ENCODE peak calls at places on chromosomes 7 and 10, in five cellular contexts. I is colonic mucosa; L is GM23248; W is CD8-positive, alpha-beta memory T cell; T is Peyer's patch. N is an unnamed sample.

GRCh38 chr10:91051834-91052233 is 130.9 kb upstream of the ANKRD1 start:
- DNase-seq in W (no peak), L (peak; percentile 29), I (no peak), T (no peak), N (peak; percentile 35)

GRCh38 chr10:118394557-118395194 is 52.6 kb upstream of the FAM204A start:
- DNase-seq in L (no peak), T (no peak), I (no peak), W (no peak), N (no peak)

GRCh38 chr10:5592070-5592469 is 67.3 kb downstream of the CALML3 start:
- DNase-seq in I (no peak), L (no peak), W (no peak), T (no peak), N (no peak)

GRCh38 chr10:88424881-88425280 is 158.2 kb downstream of the RNLS start:
- DNase-seq in W (no peak), T (no peak), I (no peak), L (no peak), N (no peak)

GRCh38 chr7:698515-699259 is 27.8 kb upstream of the DNAAF5 start:
- DNase-seq in L (no peak), I (no peak), W (no peak), T (no peak), N (no peak)

GRCh38 chr10:59236064-59236697 is 59.7 kb downstream of the PHYHIPL start:
- DNase-seq in I (no peak), W (no peak), T (no peak), L (no peak), N (no peak)

GRCh38 chr7:157404845-157405481 is 68.2 kb downstream of the DNAJB6 start:
- DNase-seq in I (no peak), W (no peak), L (peak; percentile 98), T (peak; percentile 29), N (peak; percentile 91)

GRCh38 chr10:53744746-53745145 is 972.2 kb upstream of the MBL2 start:
- DNase-seq in L (no peak), W (no peak), I (no peak), T (no peak), N (no peak)

GRCh38 chr10:60967854-60968484 is 24.0 kb upstream of the RHOBTB1 start:
- DNase-seq in L (no peak), W (no peak), T (no peak), I (no peak), N (no peak)

GRCh38 chr10:65779985-65780384 is 1145.9 kb upstream of the LRRTM3 start:
- DNase-seq in W (no peak), T (no peak), I (no peak), L (no peak), N (no peak)

GRCh38 chr10:490891-491571 is 198.4 kb downstream of the DIP2C start:
- DNase-seq in T (no peak), I (no peak), L (peak; percentile 89), W (no peak), N (peak; percentile 82)

GRCh38 chr10:70324951-70325781 is 41.4 kb upstream of the NPFFR1 start:
- DNase-seq in T (no peak), L (no peak), I (no peak), W (no peak), N (no peak)

GRCh38 chr7:52696183-52696582 is 339.2 kb upstream of the POM121L12 start:
- DNase-seq in W (no peak), T (no peak), I (no peak), L (no peak), N (no peak)

GRCh38 chr10:61836888-61837747 is 64.4 kb upstream of the ARID5B start:
- DNase-seq in I (no peak), T (no peak), W (no peak), L (peak; percentile 72), N (peak; percentile 79)

GRCh38 chr7:54394877-54395276 is 147.3 kb upstream of the VSTM2A start:
- DNase-seq in T (no peak), L (no peak), W (no peak), I (no peak), N (no peak)

GRCh38 chr10:124367414-124367813 is 51.3 kb downstream of the OAT start:
- DNase-seq in I (no peak), L (no peak), W (no peak), T (peak; percentile 33), N (no peak)

GRCh38 chr7:156768698-156769472 is 124.1 kb downstream of the LMBR1 start:
- DNase-seq in I (no peak), W (no peak), L (no peak), T (no peak), N (no peak)

GRCh38 chr10:86786368-86786767 is 29.9 kb downstream of the BMPR1A start:
- DNase-seq in L (no peak), I (no peak), T (no peak), W (no peak), N (no peak)

GRCh38 chr7:138089080-138089901 is 13.0 kb downstream of the AKR1D1 start:
- DNase-seq in I (no peak), T (no peak), L (peak; percentile 59), W (no peak), N (peak; percentile 2)

GRCh38 chr7:151405056-151405455 is 4.8 kb downstream of the WDR86 start:
- DNase-seq in L (no peak), W (no peak), T (peak; percentile 29), I (no peak), N (no peak)
- H3K4me3 ChIP-seq in L (no peak overlapping the region), W (no peak overlapping the region), T (no peak overlapping the region), I (no peak overlapping the region), N (no peak overlapping the region)

DNA sequence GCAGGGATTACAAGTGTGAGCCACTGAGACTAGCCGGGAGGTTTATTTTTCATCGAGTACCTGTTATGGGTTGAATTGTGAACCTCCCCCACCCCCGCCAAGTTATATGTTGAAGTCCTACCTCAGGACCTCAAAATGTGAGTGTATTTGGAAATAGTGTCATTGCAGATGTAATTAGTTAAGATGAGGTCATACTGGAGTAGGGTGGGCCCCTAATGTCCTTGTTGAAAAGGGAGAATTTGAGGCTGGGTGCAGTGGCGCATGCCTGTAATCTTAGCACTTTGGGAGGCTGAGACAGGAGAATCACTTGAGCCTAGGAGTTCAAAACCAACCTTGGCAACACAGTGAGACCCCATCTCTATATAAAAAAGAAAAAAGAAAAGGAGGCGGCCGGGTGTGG is 10.8 kb upstream of the BAG3 start:
- DNase-seq in W (no peak), L (no peak), T (no peak), I (no peak), N (no peak)
- H3K4me3 ChIP-seq in W (no peak overlapping the region), L (no peak overlapping the region), T (no peak overlapping the region), I (no peak overlapping the region), N (no peak overlapping the region)

GRCh38 chr10:35129185-35129674 is 2.6 kb downstream of the CREM start:
- DNase-seq in W (no peak), I (no peak), L (peak; percentile 8), T (no peak), N (no peak)

GRCh38 chr10:35130588-35131146 is 4.0 kb downstream of the CREM start:
- DNase-seq in I (no peak), W (no peak), L (no peak), T (no peak), N (no peak)

GRCh38 chr10:35133586-35133985 is 6.9 kb downstream of the CREM start:
- DNase-seq in I (no peak), W (no peak), T (no peak), L (no peak), N (no peak)

GRCh38 chr10:35135861-35136260 is 9.2 kb downstream of the CREM start:
- DNase-seq in I (no peak), W (no peak), T (no peak), L (peak; percentile 42), N (no peak)

DNA sequence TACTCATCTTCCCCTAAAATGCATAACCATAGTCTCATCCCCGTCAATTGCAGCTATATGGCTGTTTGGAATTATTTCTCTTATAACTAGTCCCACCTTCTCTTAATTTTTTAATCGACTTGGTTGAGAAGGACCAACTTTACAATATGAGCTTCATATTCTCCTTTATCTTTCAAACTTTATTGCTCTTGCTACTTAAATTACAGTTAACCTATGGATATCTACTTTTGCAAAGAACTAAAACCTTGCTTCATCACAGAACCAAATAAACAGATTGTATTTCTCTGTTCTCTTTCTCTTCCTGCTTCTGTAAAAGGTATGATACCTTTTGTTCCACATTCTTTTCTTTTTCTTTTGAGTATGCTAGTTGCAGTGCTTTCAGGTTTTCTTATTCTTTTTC is 6.1 kb downstream of the CREM start:
- DNase-seq in I (no peak), T (no peak), W (no peak), L (no peak), N (no peak)
- H3K4me3 ChIP-seq in I (no peak overlapping the region), T (no peak overlapping the region), W (no peak overlapping the region), L (no peak overlapping the region), N (no peak overlapping the region)

GRCh38 chr7:27148031-27148775 is 629 bp upstream of the HOXA6 start:
- DNase-seq in I (peak; percentile 81), L (peak; percentile 65), W (no peak), T (peak; percentile 86), N (no peak)
- H3K4me3 ChIP-seq in I (peak overlapping the region; percentile 47), L (peak overlapping the region; percentile 89), W (no peak overlapping the region), T (peak overlapping the region; percentile 63), N (no peak overlapping the region)

GRCh38 chr10:110400173-110400947 is 95.6 kb upstream of the SMNDC1 start:
- DNase-seq in T (peak; percentile 29), W (no peak), L (no peak), I (no peak), N (no peak)

GRCh38 chr10:110397856-110398255 is 93.1 kb upstream of the SMNDC1 start:
- DNase-seq in T (no peak), I (no peak), W (no peak), L (no peak), N (no peak)

GRCh38 chr10:110398419-110399162 is 93.9 kb upstream of the SMNDC1 start:
- DNase-seq in W (no peak), I (peak; percentile 90), T (peak; percentile 83), L (peak; percentile 99), N (peak; percentile 95)

GRCh38 chr10:110401401-110402076 is 96.2 kb upstream of the DUSP5 start:
- DNase-seq in T (peak; percentile 21), L (no peak), W (no peak), I (no peak), N (no peak)

GRCh38 chr10:110399163-110400094 is 94.7 kb upstream of the SMNDC1 start:
- DNase-seq in L (peak; percentile 98), W (no peak), I (no peak), T (peak; percentile 37), N (peak; percentile 98)
- H3K4me3 ChIP-seq in L (peak overlapping the region; percentile 42), W (no peak overlapping the region), I (no peak overlapping the region), T (no peak overlapping the region), N (no peak overlapping the region)

N was measured in fibroblast of the aortic adventitia.